ENCODE peak calls at places on chromosomes 5 and 9, in six cellular contexts. B, Z, U, S, V and J are unnamed samples.

GRCh38 chr9:463455-464125 is 248.9 kb downstream of the DOCK8 start:
- DNase-seq in B (no peak), Z (no peak), U (no peak), S (no peak), V (no peak), J (no peak)

GRCh38 chr5:168324864-168325615 is 33.6 kb downstream of the WWC1 start:
- DNase-seq in B (no peak), Z (peak; percentile 64), U (no peak), S (no peak), V (no peak), J (no peak)

GRCh38 chr5:52884453-52884852 is 96.7 kb downstream of the ITGA1 start:
- DNase-seq in B (no peak), Z (no peak), U (no peak), S (no peak), V (no peak), J (no peak)

GRCh38 chr9:127535834-127536233 is 76.2 kb upstream of the STXBP1 start:
- DNase-seq in B (no peak), Z (peak; percentile 65), U (no peak), S (no peak), V (no peak), J (no peak)

GRCh38 chr9:123938401-123938800 is 8.5 kb upstream of the DENND1A start:
- DNase-seq in B (no peak), Z (no peak), U (no peak), S (no peak), V (no peak), J (no peak)

GRCh38 chr5:120017523-120017922 is 388.2 kb downstream of the FAM170A start:
- DNase-seq in B (no peak), Z (peak; percentile 51), U (no peak), S (no peak), V (no peak), J (no peak)

GRCh38 chr9:20941177-20941690 is 90.2 kb downstream of the HACD4 start:
- DNase-seq in B (peak; percentile 27), Z (peak; percentile 83), U (peak; percentile 32), S (peak; percentile 21), V (peak; percentile 90), J (peak; percentile 3)

GRCh38 chr5:143248822-143249579 is 154.5 kb downstream of the NR3C1 start:
- DNase-seq in B (no peak), Z (peak; percentile 77), U (no peak), S (no peak), V (peak; percentile 70), J (no peak)

GRCh38 chr5:114419941-114420340 is 58.1 kb downstream of the KCNN2 start:
- DNase-seq in B (no peak), Z (peak; percentile 58), U (no peak), S (no peak), V (peak; percentile 11), J (no peak)

GRCh38 chr5:61275841-61276240 is 56.2 kb upstream of the ZSWIM6 start:
- DNase-seq in B (no peak), Z (peak; percentile 90), U (peak; percentile 35), S (no peak), V (no peak), J (no peak)

GRCh38 chr5:6282360-6282759 is 96.0 kb downstream of the MED10 start:
- DNase-seq in B (no peak), Z (no peak), U (no peak), S (no peak), V (no peak), J (no peak)

GRCh38 chr5:170439246-170439943 is 50.2 kb upstream of the KCNMB1 start:
- DNase-seq in B (no peak), Z (no peak), U (no peak), S (no peak), V (no peak), J (no peak)

GRCh38 chr9:114908104-114908621 is 22.2 kb downstream of the TNFSF8 start:
- DNase-seq in B (no peak), Z (peak; percentile 98), U (no peak), S (no peak), V (peak; percentile 52), J (no peak)

GRCh38 chr9:81671880-81672280 is 17.5 kb downstream of the TLE1 start:
- DNase-seq in B (no peak), Z (no peak), U (no peak), S (no peak), V (peak; percentile 28), J (peak; percentile 66)

GRCh38 chr5:112109331-112109993 is 309.6 kb downstream of the EPB41L4A start:
- DNase-seq in B (no peak), Z (no peak), U (no peak), S (no peak), V (peak; percentile 66), J (no peak)

GRCh38 chr5:156208271-156208670 is 118.7 kb upstream of the SGCD start:
- DNase-seq in B (no peak), Z (no peak), U (no peak), S (no peak), V (peak; percentile 35), J (no peak)

GRCh38 chr5:179559280-179560252 is 9.2 kb downstream of the RUFY1 start:
- DNase-seq in B (peak; percentile 51), Z (peak; percentile 99), U (peak; percentile 88), S (peak; percentile 87), V (peak; percentile 99), J (peak; percentile 99)

GRCh38 chr9:84751921-84752320 is 82.4 kb downstream of the NTRK2 start:
- DNase-seq in B (no peak), Z (no peak), U (no peak), S (no peak), V (no peak), J (no peak)